ENCODE peak calls at places on chromosomes 7 and 10, in four cellular contexts. P is T-helper 2 cell; A is stimulated activated CD4-positive, alpha-beta T cell treated with anti-CD3 and anti-CD28 coated beads, Interleukin-12 subunit alpha, Interleukin-12 subunit beta, amount 100 ng/mL, for 4 hours; B is anterior cingulate cortex. C is an unnamed sample.

GRCh38 chr7:12650080-12650479 is 37.4 kb upstream of the ARL4A start:
- DNase-seq in P (no peak), A (no peak), B (no peak), C (no peak)

GRCh38 chr10:71077143-71077581 is 135.2 kb upstream of the UNC5B start:
- DNase-seq in B (no peak), P (no peak), A (no peak), C (no peak)

GRCh38 chr10:71720304-71720672 is 710 bp upstream of the C10orf105 start:
- DNase-seq in B (no peak), P (no peak), A (no peak), C (peak)

GRCh38 chr7:69699949-69700715 is 101.9 kb downstream of the AUTS2 start:
- DNase-seq in A (no peak), B (no peak), P (peak), C (no peak)

GRCh38 chr10:11205026-11205772 is 187.5 kb downstream of the CELF2 start:
- DNase-seq in P (peak), A (no peak), B (no peak), C (no peak)

GRCh38 chr7:125098377-125098970 is 168.8 kb upstream of the POT1 start:
- DNase-seq in A (no peak), B (no peak), P (no peak), C (no peak)

GRCh38 chr7:79734158-79734557 is 280.7 kb upstream of the MAGI2 start:
- DNase-seq in B (no peak), A (no peak), P (no peak), C (no peak)

GRCh38 chr10:72980348-72980747 is 25.7 kb upstream of the PLA2G12B start:
- DNase-seq in A (no peak), B (no peak), P (no peak), C (no peak)

GRCh38 chr10:121624778-121625330 is 26.6 kb upstream of the FGFR2 start:
- DNase-seq in B (no peak), P (no peak), A (no peak), C (no peak)

GRCh38 chr10:110556993-110557601 is 10.4 kb upstream of the SMC3 start:
- DNase-seq in P (peak), B (no peak), A (peak), C (peak)

GRCh38 chr7:99102809-99103690 is 40.9 kb downstream of the SMURF1 start:
- DNase-seq in P (peak), B (no peak), A (no peak), C (no peak)

GRCh38 chr7:27113991-27114866 is 11.7 kb upstream of the HOXA2 start:
- DNase-seq in A (no peak), B (no peak), P (no peak), C (no peak)

C was measured in midbrain.